ENCODE peak calls at places on chromosomes 2 and 18, in seven cellular contexts. H, K, C, T, A, G and Q are unnamed samples.

GRCh38 chr2:213934560-213934959 is 476.3 kb upstream of the VWC2L start:
- DNase-seq in G (peak; percentile 48), H (peak; percentile 8), C (no peak), A (no peak), K (no peak), T (no peak), Q (no peak)

GRCh38 chr2:101823347-101823791 is 125.9 kb downstream of the MAP4K4 start:
- DNase-seq in K (peak; percentile 83), A (no peak), T (no peak), H (peak; percentile 58), G (peak; percentile 77), C (peak; percentile 32), Q (no peak)

GRCh38 chr2:160301420-160301819 is 101.3 kb upstream of the ITGB6 start:
- DNase-seq in G (no peak), C (no peak), A (no peak), K (no peak), T (no peak), H (no peak), Q (no peak)

GRCh38 chr2:171712051-171712450 is 24.8 kb downstream of the DYNC1I2 start:
- DNase-seq in A (no peak), T (peak; percentile 52), H (no peak), C (no peak), G (no peak), K (no peak), Q (no peak)

GRCh38 chr2:237742614-237743013 is 56.0 kb upstream of the RBM44 start:
- DNase-seq in H (no peak), T (no peak), C (no peak), K (no peak), A (no peak), G (no peak), Q (no peak)

GRCh38 chr2:47019991-47020681 is 104.5 kb upstream of the MCFD2 start:
- DNase-seq in H (no peak), K (no peak), C (no peak), A (no peak), T (no peak), G (no peak), Q (no peak)

GRCh38 chr2:83584674-83585073 is 874.4 kb downstream of the SUCLG1 start:
- DNase-seq in K (no peak), H (no peak), T (no peak), C (no peak), G (no peak), A (no peak), Q (no peak)

GRCh38 chr2:202375006-202375610 is 1.0 kb upstream of the BMPR2 start:
- DNase-seq in K (peak; percentile 68), C (no peak), A (no peak), G (peak; percentile 83), H (peak; percentile 70), T (no peak), Q (peak; percentile 23)

GRCh38 chr2:24842081-24843050 is 49.1 kb downstream of the CENPO start:
- DNase-seq in A (no peak), H (no peak), G (no peak), T (no peak), C (no peak), K (peak; percentile 58), Q (no peak)

GRCh38 chr2:20997953-20998722 is 45.7 kb downstream of the APOB start:
- DNase-seq in H (no peak), C (no peak), T (no peak), K (no peak), G (no peak), A (no peak), Q (no peak)

GRCh38 chr18:46950064-46950656 is 32.8 kb downstream of the KATNAL2 start:
- DNase-seq in T (no peak), H (no peak), A (no peak), C (peak; percentile 23), G (peak; percentile 60), K (no peak), Q (no peak)

GRCh38 chr2:203097735-203098134 is 83.1 kb downstream of the NBEAL1 start:
- DNase-seq in G (peak; percentile 40), A (no peak), C (no peak), T (no peak), H (no peak), K (no peak), Q (no peak)

GRCh38 chr18:48161201-48161910 is 230.9 kb upstream of the SMAD2 start:
- DNase-seq in T (peak; percentile 7), K (peak; percentile 71), A (peak; percentile 49), H (peak; percentile 80), C (no peak), G (peak; percentile 76), Q (peak; percentile 55)

GRCh38 chr2:48219555-48220436 is 310.2 kb upstream of the STON1 start:
- DNase-seq in G (no peak), T (no peak), H (no peak), C (no peak), A (no peak), K (no peak), Q (no peak)

GRCh38 chr18:58557013-58557435 is 71.9 kb downstream of the ALPK2 start:
- DNase-seq in G (no peak), T (no peak), K (no peak), H (no peak), A (no peak), C (no peak), Q (no peak)

GRCh38 chr18:45103319-45104070 is 422.8 kb downstream of the SETBP1 start:
- DNase-seq in A (no peak), K (no peak), C (no peak), H (no peak), T (no peak), G (no peak), Q (no peak)

GRCh38 chr2:63853527-63854310 is 12.0 kb downstream of the UGP2 start:
- DNase-seq in H (no peak), K (no peak), G (peak; percentile 41), C (no peak), T (no peak), A (no peak), Q (no peak)

GRCh38 chr2:232465061-232465460 is 9.1 kb downstream of the ALPI start:
- DNase-seq in G (no peak), A (no peak), C (no peak), T (no peak), H (no peak), K (peak; percentile 35), Q (no peak)

GRCh38 chr2:228938629-228939028 is 332.5 kb downstream of the PID1 start:
- DNase-seq in A (no peak), G (no peak), K (no peak), C (no peak), H (no peak), T (no peak), Q (no peak)

GRCh38 chr2:101479328-101479727 is 4.4 kb upstream of the RFX8 start:
- DNase-seq in C (peak; percentile 18), A (no peak), K (no peak), G (peak; percentile 15), T (no peak), H (no peak), Q (no peak)

GRCh38 chr18:35267161-35267651 is 22.8 kb downstream of the ZSCAN30 start:
- DNase-seq in A (peak; percentile 36), C (no peak), K (peak; percentile 86), G (peak; percentile 62), T (no peak), H (peak; percentile 34), Q (peak; percentile 35)

GRCh38 chr2:202378001-202378400 is 1.9 kb downstream of the BMPR2 start:
- DNase-seq in H (no peak), T (no peak), A (no peak), K (no peak), G (peak; percentile 20), C (no peak), Q (no peak)

GRCh38 chr18:23645561-23645960 is 17.1 kb downstream of the ANKRD29 start:
- DNase-seq in K (no peak), H (no peak), T (no peak), C (no peak), G (no peak), A (no peak), Q (no peak)

GRCh38 chr2:60857025-60857424 is 24.3 kb upstream of the REL start:
- DNase-seq in H (no peak), A (no peak), C (no peak), G (no peak), T (no peak), K (no peak), Q (no peak)

GRCh38 chr2:128523490-128523889 is 204.8 kb upstream of the HS6ST1 start:
- DNase-seq in A (no peak), C (no peak), K (no peak), G (no peak), H (no peak), T (no peak), Q (no peak)

GRCh38 chr2:105929506-105929905 is 184.8 kb downstream of the NCK2 start:
- DNase-seq in T (no peak), C (no peak), K (peak; percentile 76), A (no peak), H (no peak), G (no peak), Q (no peak)

GRCh38 chr2:88880441-88880953 is 189.0 kb downstream of the RPIA start:
- DNase-seq in C (peak; percentile 45), G (peak; percentile 73), K (peak; percentile 64), H (peak; percentile 43), A (no peak), T (no peak), Q (no peak)

GRCh38 chr2:36266536-36267121 is 88.9 kb upstream of the CRIM1 start:
- DNase-seq in C (no peak), T (no peak), K (no peak), H (no peak), A (no peak), G (no peak), Q (no peak)

GRCh38 chr2:6883448-6884122 is 6.0 kb downstream of the RSAD2 start:
- DNase-seq in T (no peak), C (no peak), K (no peak), H (no peak), A (no peak), G (no peak), Q (no peak)

GRCh38 chr18:10094608-10095137 is 180.9 kb downstream of the VAPA start:
- DNase-seq in A (no peak), K (no peak), G (no peak), H (no peak), T (no peak), C (no peak), Q (no peak)

GRCh38 chr18:79490593-79491551 is 95.1 kb downstream of the NFATC1 start:
- DNase-seq in K (peak; percentile 30), C (no peak), H (no peak), A (no peak), T (no peak), G (no peak), Q (no peak)

GRCh38 chr2:120828066-120828465 is 92.4 kb downstream of the GLI2 start:
- DNase-seq in K (no peak), H (no peak), T (no peak), G (no peak), C (no peak), A (no peak), Q (no peak)